ENCODE peak calls at places on chromosomes 12 and 14, in four cellular contexts. K, C, Y and Q are unnamed samples.

GRCh38 chr14:100313464-100314230 is 7.4 kb upstream of the SLC25A29 start:
- DNase-seq in K (no peak), C (no peak), Y (no peak), Q (no peak)

GRCh38 chr12:57248934-57249742 is 1.8 kb downstream of the STAC3 start:
- DNase-seq in K (no peak), C (no peak), Y (no peak), Q (no peak)

GRCh38 chr12:119693006-119693405 is 25.1 kb downstream of the PRKAB1 start:
- DNase-seq in K (peak), C (peak), Y (no peak), Q (peak)

GRCh38 chr12:5498081-5498480 is 66.2 kb downstream of the NTF3 start:
- DNase-seq in K (no peak), C (no peak), Y (no peak), Q (no peak)

GRCh38 chr12:127083028-127083949 is 1183.7 kb upstream of the TMEM132C start:
- DNase-seq in K (peak), C (peak), Y (no peak), Q (no peak)

GRCh38 chr14:64421166-64421565 is 33.0 kb downstream of the MTHFD1 start:
- DNase-seq in K (peak), C (peak), Y (no peak), Q (no peak)

GRCh38 chr12:118360785-118361404 is 11.8 kb downstream of the TAOK3 start:
- DNase-seq in K (peak), C (no peak), Y (no peak), Q (no peak)

GRCh38 chr14:73712071-73712506 is 2.1 kb downstream of the PNMA1 start:
- DNase-seq in K (no peak), C (no peak), Y (no peak), Q (no peak)

GRCh38 chr14:77024171-77024627 is 4.3 kb downstream of the IRF2BPL start:
- DNase-seq in K (no peak), C (no peak), Y (no peak), Q (no peak)

GRCh38 chr12:19428261-19428660 is 11.0 kb upstream of the AEBP2 start:
- DNase-seq in K (no peak), C (no peak), Y (no peak), Q (no peak)

GRCh38 chr14:59425322-59425945 is 39.7 kb downstream of the GPR135 start:
- DNase-seq in K (no peak), C (no peak), Y (no peak), Q (no peak)

GRCh38 chr14:59424707-59425106 is 40.5 kb downstream of the GPR135 start:
- DNase-seq in K (no peak), C (no peak), Y (no peak), Q (no peak)

GRCh38 chr14:59417301-59417700 is 47.9 kb downstream of the GPR135 start:
- DNase-seq in K (no peak), C (no peak), Y (no peak), Q (no peak)

GRCh38 chr14:59419383-59419782 is 45.8 kb downstream of the GPR135 start:
- DNase-seq in K (no peak), C (no peak), Y (no peak), Q (no peak)

GRCh38 chr14:59422069-59422881 is 42.9 kb downstream of the GPR135 start:
- DNase-seq in K (no peak), C (no peak), Y (no peak), Q (no peak)
- TF ChIP-seq CTCF in K (peak), C (no peak), Y (peak), Q (peak)

GRCh38 chr12:64427988-64428387 is 23.8 kb downstream of the XPOT start:
- DNase-seq in K (no peak), C (no peak), Y (no peak), Q (no peak)

GRCh38 chr12:64428956-64429355 is 23.0 kb upstream of the TBK1 start:
- DNase-seq in K (no peak), C (no peak), Y (no peak), Q (no peak)

GRCh38 chr12:64431791-64432190 is 20.1 kb upstream of the TBK1 start:
- DNase-seq in K (no peak), C (no peak), Y (no peak), Q (no peak)

GRCh38 chr12:64433915-64434314 is 18.0 kb upstream of the TBK1 start:
- DNase-seq in K (no peak), C (no peak), Y (no peak), Q (no peak)
- TF ChIP-seq CTCF in K (no peak), C (no peak), Y (no peak), Q (no peak)

GRCh38 chr14:89252887-89253532 is 164.0 kb downstream of the FOXN3 start:
- DNase-seq in K (no peak), C (no peak), Y (no peak), Q (no peak)
- TF ChIP-seq CTCF in K (no peak), C (peak), Y (no peak), Q (no peak)

DNA sequence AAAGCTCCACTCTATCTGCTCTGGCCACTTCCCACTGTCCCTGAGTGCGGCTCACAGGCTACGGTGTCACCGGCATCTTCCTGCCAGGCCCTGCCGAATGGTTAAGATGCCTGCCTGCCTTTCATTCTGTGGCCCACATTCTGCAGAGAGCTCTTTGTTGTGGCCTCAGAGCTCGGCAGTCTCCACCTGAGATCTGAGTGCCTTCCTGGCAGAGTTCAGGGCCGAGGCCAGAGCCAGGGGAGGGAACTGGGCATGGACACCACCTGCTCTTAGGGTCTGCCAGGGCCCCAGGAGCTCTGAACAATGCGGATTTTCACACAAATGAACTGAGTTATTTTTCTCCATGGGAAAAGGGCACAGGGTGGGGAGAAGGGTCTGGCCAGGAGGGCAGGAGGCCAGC is 127.2 kb downstream of the RBM19 start:
- DNase-seq in K (no peak), C (no peak), Y (no peak), Q (no peak)
- TF ChIP-seq CTCF in K (no peak), C (no peak), Y (no peak), Q (no peak)

GRCh38 chr14:39957987-39958386 is 525.8 kb upstream of the FBXO33 start:
- DNase-seq in K (no peak), C (no peak), Y (no peak), Q (no peak)

GRCh38 chr14:39957290-39957689 is 525.1 kb upstream of the FBXO33 start:
- DNase-seq in K (no peak), C (no peak), Y (no peak), Q (no peak)

GRCh38 chr14:39956372-39956771 is 524.1 kb upstream of the FBXO33 start:
- DNase-seq in K (no peak), C (no peak), Y (no peak), Q (no peak)
- TF ChIP-seq CTCF in K (no peak), C (no peak), Y (no peak), Q (peak)